ENCODE peak calls at places on chromosomes 7 and 10, in six cellular contexts. V is stimulated activated CD4-positive, alpha-beta T cell treated with anti-CD3 and anti-CD28 coated beads, TNF-alpha, amount 100 ng/mL, for 4 hours; C is activated gamma-delta T cell treated with anti-CD3 and anti-CD28 coated beads, Interleukin-2, amount 50 U/mL, for 16 hours; P is left ventricle myocardium superior; K is NAMALWA; L is DMS153. X is an unnamed sample.

GRCh38 chr7:115533785-115534184 is 496.8 kb downstream of the TFEC start:
- DNase-seq in L (no peak), C (no peak), P (no peak), K (no peak), V (no peak), X (no peak)

GRCh38 chr7:75732764-75733630 is 5.7 kb downstream of the HIP1 start:
- DNase-seq in P (no peak), L (no peak), V (no peak), C (no peak), K (no peak), X (no peak)

GRCh38 chr7:67791918-67792317 is 795.3 kb downstream of the TYW1 start:
- DNase-seq in K (no peak), V (no peak), L (no peak), C (no peak), P (no peak), X (no peak)

GRCh38 chr7:95609277-95609971 is 13.1 kb upstream of the PDK4 start:
- DNase-seq in L (peak; percentile 86), K (no peak), V (no peak), C (no peak), P (peak; percentile 25), X (peak; percentile 48)

GRCh38 chr10:99370993-99371392 is 41.8 kb downstream of the CNNM1 start:
- DNase-seq in V (no peak), L (peak; percentile 17), P (no peak), C (no peak), K (peak; percentile 66), X (no peak)

GRCh38 chr10:88791924-88792323 is 10.6 kb upstream of the LIPM start:
- DNase-seq in C (no peak), L (no peak), V (no peak), P (no peak), K (peak; percentile 54), X (no peak)

GRCh38 chr10:72550239-72550638 is 75.6 kb downstream of the MICU1 start:
- DNase-seq in K (no peak), P (no peak), L (no peak), V (no peak), C (no peak), X (no peak)

GRCh38 chr7:93544686-93545085 is 29.8 kb downstream of the CALCR start:
- DNase-seq in K (no peak), V (no peak), P (no peak), C (no peak), L (no peak), X (no peak)

GRCh38 chr10:89693176-89693575 is 8.2 kb upstream of the KIF20B start:
- DNase-seq in P (no peak), L (no peak), K (no peak), C (no peak), V (no peak), X (no peak)

X was measured in Right ventricle myocardium superior.